ENCODE peak calls at places on chromosomes 16 and 17, in five cellular contexts. One of them, this sample, is unnamed.

GRCh38 chr17:58338454-58338841 is 9.9 kb upstream of the TSPOAP1 start:
- DNase-seq in heart right ventricle: no peak
- DNase-seq in neural progenitor cell: no peak
- DNase-seq in fibroblast of pulmonary artery: no peak
- DNase-seq in uterus: no peak
- DNase-seq in this sample: no peak

GRCh38 chr16:27867122-27868110 is 196.1 kb downstream of the GSG1L start:
- DNase-seq in heart right ventricle: peak
- DNase-seq in neural progenitor cell: peak
- DNase-seq in fibroblast of pulmonary artery: peak
- DNase-seq in uterus: peak
- DNase-seq in this sample: no peak

GRCh38 chr16:66131156-66131807 is 235.2 kb upstream of the CDH5 start:
- DNase-seq in heart right ventricle: no peak
- DNase-seq in neural progenitor cell: no peak
- DNase-seq in fibroblast of pulmonary artery: no peak
- DNase-seq in uterus: no peak
- DNase-seq in this sample: no peak

GRCh38 chr17:67420994-67421393 is 43.9 kb downstream of the PITPNC1 start:
- DNase-seq in heart right ventricle: no peak
- DNase-seq in neural progenitor cell: no peak
- DNase-seq in fibroblast of pulmonary artery: no peak
- DNase-seq in uterus: no peak
- DNase-seq in this sample: no peak

GRCh38 chr17:61179316-61179715 is 220.3 kb upstream of the TBX2 start:
- DNase-seq in heart right ventricle: no peak
- DNase-seq in neural progenitor cell: peak
- DNase-seq in fibroblast of pulmonary artery: no peak
- DNase-seq in uterus: no peak
- DNase-seq in this sample: no peak

GRCh38 chr16:86353185-86353584 is 157.1 kb upstream of the FOXF1 start:
- DNase-seq in heart right ventricle: no peak
- DNase-seq in neural progenitor cell: no peak
- DNase-seq in fibroblast of pulmonary artery: no peak
- DNase-seq in uterus: no peak
- DNase-seq in this sample: no peak

GRCh38 chr16:56609463-56609921 is 1.1 kb downstream of the MT2A start:
- DNase-seq in heart right ventricle: peak
- DNase-seq in neural progenitor cell: peak
- DNase-seq in fibroblast of pulmonary artery: peak
- DNase-seq in uterus: peak
- DNase-seq in this sample: no peak

GRCh38 chr16:2295056-2295798 is 27.3 kb upstream of the RNPS1 start:
- DNase-seq in heart right ventricle: no peak
- DNase-seq in neural progenitor cell: no peak
- DNase-seq in fibroblast of pulmonary artery: no peak
- DNase-seq in uterus: no peak
- DNase-seq in this sample: no peak

GRCh38 chr17:77798481-77798880 is 160.0 kb upstream of the TNRC6C start:
- DNase-seq in heart right ventricle: no peak
- DNase-seq in neural progenitor cell: no peak
- DNase-seq in fibroblast of pulmonary artery: no peak
- DNase-seq in uterus: no peak
- DNase-seq in this sample: no peak

GRCh38 chr16:67926181-67926742 is 5.4 kb downstream of the CTRL start:
- DNase-seq in heart right ventricle: no peak
- DNase-seq in neural progenitor cell: no peak
- DNase-seq in fibroblast of pulmonary artery: no peak
- DNase-seq in uterus: no peak
- DNase-seq in this sample: no peak

GRCh38 chr16:51880776-51881175 is 666.2 kb downstream of the TOX3 start:
- DNase-seq in heart right ventricle: no peak
- DNase-seq in neural progenitor cell: no peak
- DNase-seq in fibroblast of pulmonary artery: peak
- DNase-seq in uterus: no peak
- DNase-seq in this sample: no peak

GRCh38 chr17:75371339-75371738 is 34.1 kb downstream of the GRB2 start:
- DNase-seq in heart right ventricle: no peak
- DNase-seq in neural progenitor cell: no peak
- DNase-seq in fibroblast of pulmonary artery: no peak
- DNase-seq in uterus: no peak
- DNase-seq in this sample: no peak

GRCh38 chr17:19647697-19648474 is 665 bp upstream of the ALDH3A2 start:
- DNase-seq in heart right ventricle: peak
- DNase-seq in neural progenitor cell: peak
- DNase-seq in fibroblast of pulmonary artery: peak
- DNase-seq in uterus: peak
- DNase-seq in this sample: peak

GRCh38 chr16:57612494-57612893 is 15.9 kb upstream of the ADGRG1 start:
- DNase-seq in heart right ventricle: no peak
- DNase-seq in neural progenitor cell: no peak
- DNase-seq in fibroblast of pulmonary artery: no peak
- DNase-seq in uterus: no peak
- DNase-seq in this sample: no peak

GRCh38 chr17:4881761-4882555 is 17.4 kb upstream of the C17orf107 start:
- DNase-seq in heart right ventricle: peak
- DNase-seq in neural progenitor cell: peak
- DNase-seq in fibroblast of pulmonary artery: peak
- DNase-seq in uterus: no peak
- DNase-seq in this sample: peak

GRCh38 chr17:82283208-82283749 is 9.8 kb upstream of the CSNK1D start:
- DNase-seq in heart right ventricle: no peak
- DNase-seq in neural progenitor cell: no peak
- DNase-seq in fibroblast of pulmonary artery: peak
- DNase-seq in uterus: peak
- DNase-seq in this sample: no peak

GRCh38 chr16:68488559-68488958 is 40.3 kb upstream of the SMPD3 start:
- DNase-seq in heart right ventricle: no peak
- DNase-seq in neural progenitor cell: no peak
- DNase-seq in fibroblast of pulmonary artery: no peak
- DNase-seq in uterus: no peak
- DNase-seq in this sample: no peak

GRCh38 chr17:79777166-79777843 is 643 bp upstream of the CBX2 start:
- DNase-seq in heart right ventricle: peak
- DNase-seq in neural progenitor cell: peak
- DNase-seq in fibroblast of pulmonary artery: peak
- DNase-seq in uterus: peak
- DNase-seq in this sample: no peak

GRCh38 chr16:70697601-70698170 is 11.8 kb upstream of the MTSS2 start:
- DNase-seq in heart right ventricle: no peak
- DNase-seq in neural progenitor cell: no peak
- DNase-seq in fibroblast of pulmonary artery: no peak
- DNase-seq in uterus: no peak
- DNase-seq in this sample: no peak

GRCh38 chr17:37714897-37715296 is 30.0 kb downstream of the HNF1B start:
- DNase-seq in heart right ventricle: no peak
- DNase-seq in neural progenitor cell: no peak
- DNase-seq in fibroblast of pulmonary artery: no peak
- DNase-seq in uterus: no peak
- DNase-seq in this sample: no peak
- TF ChIP-seq CTCF in heart right ventricle: no peak
- TF ChIP-seq CTCF in neural progenitor cell: no peak
- TF ChIP-seq CTCF in fibroblast of pulmonary artery: no peak
- TF ChIP-seq CTCF in uterus: no peak
- TF ChIP-seq CTCF in this sample: no peak

DNA sequence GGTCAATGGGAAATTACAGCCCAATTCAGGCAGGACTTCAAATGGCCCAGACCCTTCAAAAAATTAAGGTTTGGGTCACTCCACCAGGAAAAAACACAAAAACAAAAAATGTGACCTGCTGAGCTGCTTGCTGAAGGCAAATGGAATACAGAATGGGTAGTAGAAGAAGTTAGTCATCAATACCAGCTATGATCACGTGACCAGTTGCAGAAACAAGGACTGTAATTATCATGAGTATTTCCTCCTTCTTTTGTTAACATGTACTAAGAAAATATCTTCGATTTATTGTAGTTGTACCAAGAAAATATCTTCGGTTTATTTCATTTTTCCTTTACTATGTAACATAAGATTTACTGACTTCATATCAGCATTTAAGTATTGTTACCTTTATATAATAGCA is 1183.6 kb downstream of the CDH8 start:
- DNase-seq in heart right ventricle: no peak
- DNase-seq in neural progenitor cell: no peak
- DNase-seq in fibroblast of pulmonary artery: no peak
- DNase-seq in uterus: no peak
- DNase-seq in this sample: no peak
- TF ChIP-seq CTCF in heart right ventricle: no peak
- TF ChIP-seq CTCF in neural progenitor cell: no peak
- TF ChIP-seq CTCF in fibroblast of pulmonary artery: no peak
- TF ChIP-seq CTCF in uterus: no peak
- TF ChIP-seq CTCF in this sample: no peak

GRCh38 chr17:29617481-29618271 is 5.0 kb downstream of the CORO6 start:
- DNase-seq in heart right ventricle: no peak
- DNase-seq in neural progenitor cell: peak
- DNase-seq in fibroblast of pulmonary artery: peak
- DNase-seq in uterus: no peak
- DNase-seq in this sample: no peak
- TF ChIP-seq CTCF in heart right ventricle: peak
- TF ChIP-seq CTCF in neural progenitor cell: peak
- TF ChIP-seq CTCF in fibroblast of pulmonary artery: peak
- TF ChIP-seq CTCF in uterus: peak
- TF ChIP-seq CTCF in this sample: no peak

GRCh38 chr17:63082273-63082861 is 116.3 kb downstream of the TANC2 start:
- DNase-seq in heart right ventricle: no peak
- DNase-seq in neural progenitor cell: no peak
- DNase-seq in fibroblast of pulmonary artery: peak
- DNase-seq in uterus: no peak
- DNase-seq in this sample: no peak
- TF ChIP-seq CTCF in heart right ventricle: peak
- TF ChIP-seq CTCF in neural progenitor cell: peak
- TF ChIP-seq CTCF in fibroblast of pulmonary artery: peak
- TF ChIP-seq CTCF in uterus: no peak
- TF ChIP-seq CTCF in this sample: no peak

DNA sequence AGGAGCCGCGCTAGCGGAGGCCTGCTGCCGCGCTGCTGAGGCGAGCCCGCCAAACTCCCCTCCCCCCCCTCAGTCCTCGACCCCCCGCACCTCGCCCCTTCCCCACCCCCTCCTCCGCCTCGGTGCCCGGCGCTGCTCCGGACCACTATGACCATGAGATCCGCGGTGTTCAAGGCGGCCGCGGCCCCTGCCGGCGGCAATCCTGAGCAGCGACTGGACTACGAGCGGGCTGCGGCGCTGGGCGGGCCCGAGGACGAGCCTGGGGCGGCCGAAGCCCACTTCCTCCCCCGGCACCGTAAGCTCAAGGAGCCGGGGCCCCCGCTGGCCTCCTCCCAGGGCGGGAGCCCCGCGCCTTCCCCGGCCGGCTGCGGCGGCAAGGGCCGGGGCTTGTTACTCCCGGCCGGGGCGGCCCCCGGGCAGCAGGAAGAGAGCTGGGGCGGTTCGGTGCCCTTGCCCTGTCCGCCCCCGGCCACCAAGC is 734 bp downstream of the MSL1 start:
- DNase-seq in heart right ventricle: peak
- DNase-seq in neural progenitor cell: peak
- DNase-seq in fibroblast of pulmonary artery: no peak
- DNase-seq in uterus: peak
- DNase-seq in this sample: no peak
- TF ChIP-seq CTCF in heart right ventricle: peak
- TF ChIP-seq CTCF in neural progenitor cell: peak
- TF ChIP-seq CTCF in fibroblast of pulmonary artery: peak
- TF ChIP-seq CTCF in uterus: peak
- TF ChIP-seq CTCF in this sample: no peak